ENCODE peak calls at places on chromosomes 5 and 9, in seven cellular contexts. Z is tibial artery, A is HL-60, L is hepatocyte, V is neural crest cell, P is PC-9, E is chondrocyte. B is an unnamed sample.

GRCh38 chr9:70052768-70053167 is 9.1 kb downstream of the MAMDC2 start:
- DNase-seq in P (no peak), A (no peak), E (no peak), V (no peak), Z (no peak), L (no peak), B (no peak)

GRCh38 chr9:132412089-132412488 is 2.1 kb downstream of the CFAP77 start:
- DNase-seq in A (no peak), Z (no peak), E (no peak), P (no peak), L (peak; percentile 19), V (peak; percentile 55), B (peak; percentile 21)

GRCh38 chr5:39080168-39080567 is 6.0 kb upstream of the RICTOR start:
- DNase-seq in A (no peak), Z (no peak), V (no peak), E (no peak), L (no peak), P (peak; percentile 45), B (no peak)

GRCh38 chr5:62306494-62307363 is 723 bp downstream of the KIF2A start:
- DNase-seq in L (peak; percentile 75), Z (peak; percentile 55), E (no peak), A (peak; percentile 45), V (peak; percentile 53), P (no peak), B (peak; percentile 42)

GRCh38 chr9:1946506-1946905 is 68.6 kb upstream of the SMARCA2 start:
- DNase-seq in V (no peak), L (no peak), Z (no peak), P (no peak), E (no peak), A (no peak), B (no peak)

GRCh38 chr5:156174225-156174624 is 152.7 kb upstream of the SGCD start:
- DNase-seq in V (no peak), A (no peak), Z (no peak), L (no peak), P (no peak), E (no peak), B (no peak)

GRCh38 chr9:132169672-132170392 is 8.0 kb downstream of the NTNG2 start:
- DNase-seq in A (peak; percentile 72), Z (no peak), P (no peak), L (peak; percentile 68), V (peak; percentile 56), E (no peak), B (peak; percentile 54)

GRCh38 chr5:140214831-140215230 is 39.8 kb downstream of the CYSTM1 start:
- DNase-seq in Z (no peak), A (peak; percentile 94), V (no peak), E (no peak), L (no peak), P (peak; percentile 73), B (peak; percentile 40)

GRCh38 chr9:83937861-83938455 is 16.7 kb upstream of the KIF27 start:
- DNase-seq in A (peak; percentile 61), V (peak; percentile 21), E (no peak), L (peak; percentile 85), P (peak; percentile 61), Z (no peak), B (peak; percentile 28)

GRCh38 chr5:137398175-137398574 is 101.0 kb downstream of the SPOCK1 start:
- DNase-seq in Z (no peak), V (no peak), E (no peak), L (no peak), P (no peak), A (no peak), B (no peak)

GRCh38 chr9:99948482-99948881 is 42.0 kb downstream of the STX17 start:
- DNase-seq in A (no peak), E (no peak), Z (no peak), V (no peak), L (no peak), P (no peak), B (no peak)

GRCh38 chr9:125843646-125844045 is 96.5 kb downstream of the PBX3 start:
- DNase-seq in V (no peak), A (no peak), Z (no peak), E (no peak), P (no peak), L (no peak), B (no peak)

GRCh38 chr9:9912459-9912858 is 700.3 kb downstream of the PTPRD start:
- DNase-seq in V (no peak), L (no peak), E (no peak), Z (no peak), A (no peak), P (no peak), B (no peak)

GRCh38 chr9:16125637-16126036 is 572.8 kb downstream of the CCDC171 start:
- DNase-seq in Z (no peak), L (no peak), P (no peak), V (no peak), A (no peak), E (no peak), B (no peak)

GRCh38 chr9:85940832-85941616 is at the start of gene NAA35:
- DNase-seq in V (peak; percentile 99), P (peak; percentile 91), A (peak; percentile 99), L (peak; percentile 99), E (peak; percentile 98), Z (peak; percentile 96), B (peak; percentile 97)
- TF ChIP-seq CTCF in V (no peak), P (no peak), A (no peak), L (no peak), E (peak; percentile 5), Z (no peak), B (no peak)

GRCh38 chr5:146461319-146461718 is 14.2 kb downstream of the TCERG1 start:
- DNase-seq in Z (no peak), E (no peak), P (no peak), A (no peak), L (no peak), V (no peak), B (no peak)

GRCh38 chr5:146467729-146468128 is 20.6 kb downstream of the TCERG1 start:
- DNase-seq in E (no peak), V (no peak), P (no peak), L (no peak), Z (no peak), A (no peak), B (no peak)

GRCh38 chr5:146463446-146463845 is 16.3 kb downstream of the TCERG1 start:
- DNase-seq in Z (no peak), P (no peak), V (no peak), L (no peak), E (no peak), A (no peak), B (no peak)

DNA sequence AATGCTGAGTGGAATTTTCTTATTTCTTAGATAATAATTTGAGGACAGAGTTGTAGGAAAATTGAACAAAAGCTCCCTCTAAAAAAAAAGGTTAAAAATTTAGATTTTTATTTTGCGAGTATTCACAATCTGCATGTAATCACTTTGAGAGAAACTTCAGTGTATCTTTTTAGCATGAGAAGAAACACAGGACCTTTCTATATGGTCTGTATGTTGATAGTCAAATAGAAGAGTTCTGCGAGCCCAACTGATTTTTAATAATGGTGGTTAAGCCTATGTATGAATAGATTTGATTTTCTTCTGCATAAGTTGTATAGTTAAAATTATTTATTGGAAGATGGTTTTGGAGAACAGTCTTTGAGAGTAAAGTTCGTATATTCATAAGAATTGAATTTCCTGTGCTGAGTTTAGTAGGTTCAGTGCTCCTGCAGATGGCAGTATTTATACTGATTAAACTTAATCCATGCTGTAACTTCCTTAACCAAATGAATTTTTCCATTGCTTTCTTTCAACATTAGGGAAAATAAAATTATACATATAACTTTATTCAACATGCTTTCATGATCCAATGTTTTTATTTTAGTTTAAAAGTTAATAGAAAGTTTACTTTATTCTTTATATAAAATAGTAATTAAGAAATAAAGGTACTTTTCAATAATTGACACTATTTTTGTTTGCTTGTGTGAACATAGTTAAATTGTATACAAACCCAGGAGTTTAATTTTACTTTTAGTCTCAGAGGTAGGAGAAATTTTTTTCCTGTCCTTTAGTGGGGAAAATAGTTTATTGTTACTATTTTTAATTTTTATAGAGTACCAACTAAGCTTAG is 19.6 kb downstream of the TCERG1 start:
- DNase-seq in L (no peak), Z (no peak), P (no peak), E (no peak), A (no peak), V (no peak), B (no peak)
- TF ChIP-seq CTCF in L (peak; percentile 58), Z (peak; percentile 31), P (peak; percentile 64), E (peak; percentile 85), A (no peak), V (peak; percentile 58), B (peak; percentile 40)

DNA sequence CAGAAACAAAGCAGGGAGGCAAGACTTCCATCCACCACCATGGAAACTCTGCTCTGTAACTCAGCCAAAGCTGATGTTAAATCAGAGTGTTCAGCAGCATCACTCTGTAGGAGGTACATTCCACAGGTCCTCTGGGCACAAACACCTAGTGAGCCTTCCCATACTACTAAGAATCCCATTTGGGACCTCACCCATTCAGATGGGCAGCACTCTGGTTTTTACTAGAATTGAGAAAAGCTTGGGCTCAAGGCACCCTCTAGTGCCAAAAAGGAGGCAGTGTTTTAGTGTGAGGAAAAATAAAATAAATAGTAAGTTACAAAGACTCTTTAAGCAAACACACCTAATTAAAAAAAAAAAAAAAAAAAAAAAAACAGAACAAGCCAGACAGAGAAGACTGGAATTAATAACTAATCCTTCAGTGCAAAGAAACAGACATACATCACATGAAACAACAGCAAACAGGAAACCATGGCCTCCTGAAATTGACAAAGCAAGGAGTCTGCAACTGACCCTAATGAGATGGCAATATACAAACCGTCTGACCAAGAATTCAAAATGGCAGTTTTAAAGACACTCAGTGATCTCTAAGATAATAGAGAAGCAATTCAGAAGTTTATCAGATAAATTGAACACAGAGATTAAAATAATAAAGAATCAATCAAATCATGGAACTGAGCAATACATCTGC is 159.5 kb downstream of the GNA14 start:
- DNase-seq in P (no peak), V (no peak), L (no peak), Z (no peak), E (no peak), A (no peak), B (no peak)
- TF ChIP-seq CTCF in P (peak; percentile 59), V (peak; percentile 60), L (peak; percentile 33), Z (no peak), E (peak; percentile 82), A (no peak), B (no peak)

GRCh38 chr5:18119156-18119785 is 485.0 kb downstream of the TAF11L14 start:
- DNase-seq in Z (no peak), E (no peak), L (no peak), A (no peak), V (no peak), P (no peak), B (no peak)

GRCh38 chr5:18112066-18112465 is 477.8 kb downstream of the TAF11L14 start:
- DNase-seq in P (no peak), Z (no peak), E (no peak), V (no peak), A (no peak), L (no peak), B (no peak)

GRCh38 chr5:18114161-18114802 is 480.0 kb downstream of the TAF11L14 start:
- DNase-seq in L (no peak), Z (no peak), P (no peak), V (no peak), E (no peak), A (no peak), B (no peak)

GRCh38 chr5:18113724-18114123 is 479.5 kb downstream of the TAF11L14 start:
- DNase-seq in E (no peak), V (no peak), L (peak; percentile 22), A (peak; percentile 11), P (no peak), Z (no peak), B (no peak)
- TF ChIP-seq CTCF in E (peak; percentile 88), V (peak; percentile 59), L (peak; percentile 49), A (no peak), P (peak; percentile 67), Z (no peak), B (no peak)

GRCh38 chr9:35510745-35511428 is 21.0 kb downstream of the RUSC2 start:
- DNase-seq in P (peak; percentile 90), A (no peak), E (no peak), Z (peak; percentile 84), L (peak; percentile 88), V (no peak), B (no peak)
- TF ChIP-seq CTCF in P (no peak), A (no peak), E (peak; percentile 68), Z (peak; percentile 47), L (peak; percentile 29), V (no peak), B (no peak)

B was measured in Calu3.